ENCODE peak calls at places on chromosomes 2 and 18, in four cellular contexts. W is PC-9, F is HCT116, B is neural progenitor cell. T is an unnamed sample.

GRCh38 chr18:5890261-5890605 is 5.1 kb downstream of the TMEM200C start:
- DNase-seq in F (no peak), B (no peak), W (no peak), T (peak)

GRCh38 chr2:198376677-198377076 is 572.3 kb downstream of the PLCL1 start:
- DNase-seq in W (no peak), B (no peak), F (peak), T (peak)

GRCh38 chr2:233183869-233184418 is 67.5 kb upstream of the ATG16L1 start:
- DNase-seq in B (no peak), F (no peak), W (no peak), T (no peak)

GRCh38 chr2:222703091-222703490 is 31.6 kb downstream of the MOGAT1 start:
- DNase-seq in F (no peak), W (no peak), B (no peak), T (no peak)

GRCh38 chr2:148538375-148538774 is 106.2 kb upstream of the EPC2 start:
- DNase-seq in W (no peak), F (no peak), B (no peak), T (no peak)

GRCh38 chr2:164186596-164186995 is 434.7 kb downstream of the GRB14 start:
- DNase-seq in W (no peak), F (no peak), B (no peak), T (no peak)

GRCh38 chr2:134023854-134024253 is 230.0 kb upstream of the MGAT5 start:
- DNase-seq in F (no peak), B (no peak), W (no peak), T (no peak)

GRCh38 chr18:58394607-58395425 is 234.1 kb downstream of the ALPK2 start:
- DNase-seq in W (no peak), F (no peak), B (no peak), T (no peak)

GRCh38 chr2:83112863-83113262 is 1346.2 kb downstream of the SUCLG1 start:
- DNase-seq in F (no peak), W (no peak), B (no peak), T (peak)

GRCh38 chr2:121502246-121502645 is 28.4 kb upstream of the RNU4ATAC start:
- DNase-seq in W (no peak), F (no peak), B (no peak), T (peak)

GRCh38 chr2:54624611-54625071 is 98.8 kb upstream of the EML6 start:
- DNase-seq in F (no peak), B (no peak), W (no peak), T (no peak)

GRCh38 chr2:203631068-203631757 is 75.2 kb upstream of the CD28 start:
- DNase-seq in F (no peak), W (no peak), B (no peak), T (no peak)

GRCh38 chr2:71479261-71479660 is 25.9 kb downstream of the DYSF start:
- DNase-seq in B (no peak), F (no peak), W (no peak), T (no peak)

GRCh38 chr18:21508302-21508701 is 92.2 kb downstream of the ESCO1 start:
- DNase-seq in W (no peak), B (no peak), F (no peak), T (no peak)

GRCh38 chr2:224843141-224843540 is 127.0 kb upstream of the CCDC195 start:
- DNase-seq in F (no peak), W (no peak), B (no peak), T (peak)

GRCh38 chr18:80181642-80182461 is 65.5 kb downstream of the PARD6G start:
- DNase-seq in B (no peak), W (no peak), F (no peak), T (no peak)

GRCh38 chr2:207716061-207716460 is 4.6 kb downstream of the CCNYL1 start:
- DNase-seq in W (no peak), F (no peak), B (no peak), T (no peak)

GRCh38 chr2:227035678-227036077 is 128.3 kb downstream of the COL4A4 start:
- DNase-seq in F (no peak), B (no peak), W (no peak), T (peak)

DNA sequence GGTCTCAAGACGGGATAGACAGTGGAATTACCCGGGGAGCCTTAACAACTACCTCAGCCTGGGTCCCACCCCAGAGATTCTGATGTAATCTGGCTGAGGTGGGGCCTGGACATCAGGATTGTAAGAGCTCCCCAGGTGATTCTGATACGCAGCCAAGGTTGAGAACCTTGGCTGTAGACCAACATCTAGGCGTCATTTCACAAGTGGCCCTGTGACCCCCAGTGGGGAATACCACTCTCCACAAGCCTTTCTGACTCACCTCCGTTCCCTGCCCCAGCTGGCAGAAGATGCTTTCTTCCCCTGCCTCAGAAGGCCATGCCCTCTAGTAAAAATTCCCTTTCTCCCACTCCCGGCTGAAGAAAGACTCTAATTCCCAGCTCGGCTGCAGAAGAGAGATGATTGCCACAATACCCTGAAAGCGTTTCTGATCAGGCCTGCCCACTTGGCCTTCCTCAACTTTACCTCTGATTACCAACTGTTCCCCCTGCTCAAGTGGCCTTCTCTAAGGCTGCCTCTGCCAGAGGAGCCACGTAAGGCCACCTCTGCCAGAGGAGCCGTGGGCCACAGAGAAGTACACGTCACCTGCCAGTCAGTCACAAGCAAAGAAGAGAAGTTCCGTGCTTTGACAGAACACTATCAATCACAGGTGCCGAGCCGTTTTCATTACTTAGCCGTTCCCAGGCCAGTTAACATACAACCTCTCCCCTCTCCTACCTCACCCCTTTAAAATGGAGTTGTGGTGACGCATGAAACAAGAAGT is 116.8 kb upstream of the PKDCC start:
- DNase-seq in W (peak), F (peak), B (no peak), T (peak)
- H3K27ac ChIP-seq in W (peak), F (no peak), B (no peak), T (peak)

GRCh38 chr2:25369439-25369838 is 27.7 kb upstream of the DNMT3A start:
- DNase-seq in B (no peak), F (no peak), W (no peak), T (no peak)

GRCh38 chr2:25365241-25365640 is 23.5 kb upstream of the DNMT3A start:
- DNase-seq in F (no peak), B (no peak), W (no peak), T (no peak)

GRCh38 chr2:25366629-25367028 is 24.9 kb upstream of the DNMT3A start:
- DNase-seq in W (no peak), F (no peak), B (no peak), T (no peak)

GRCh38 chr2:25368650-25369049 is 26.9 kb upstream of the DNMT3A start:
- DNase-seq in B (peak), W (no peak), F (no peak), T (peak)

GRCh38 chr2:25367296-25367695 is 25.6 kb upstream of the DNMT3A start:
- DNase-seq in B (no peak), W (no peak), F (no peak), T (no peak)
- TF ChIP-seq EZH2 in B (no peak), W (no peak), F (no peak), T (no peak)

GRCh38 chr18:59663096-59663495 is 34.1 kb downstream of the CCBE1 start:
- DNase-seq in B (no peak), W (no peak), F (no peak), T (no peak)
- H3K27ac ChIP-seq in B (no peak), W (peak), F (no peak), T (no peak)

GRCh38 chr2:127041259-127041970 is 65.5 kb downstream of the BIN1 start:
- DNase-seq in W (no peak), F (no peak), B (no peak), T (no peak)
- TF ChIP-seq EZH2 in W (no peak), F (no peak), B (no peak), T (no peak)

GRCh38 chr2:58535182-58535581 is 294.1 kb upstream of the FANCL start:
- DNase-seq in W (no peak), F (no peak), B (peak), T (no peak)

GRCh38 chr2:58535994-58536393 is 294.9 kb upstream of the FANCL start:
- DNase-seq in W (no peak), B (no peak), F (no peak), T (no peak)

GRCh38 chr2:58540680-58541079 is 299.6 kb upstream of the FANCL start:
- DNase-seq in W (no peak), B (peak), F (no peak), T (no peak)

GRCh38 chr2:58541511-58541910 is 300.4 kb upstream of the FANCL start:
- DNase-seq in B (peak), F (no peak), W (no peak), T (no peak)

DNA sequence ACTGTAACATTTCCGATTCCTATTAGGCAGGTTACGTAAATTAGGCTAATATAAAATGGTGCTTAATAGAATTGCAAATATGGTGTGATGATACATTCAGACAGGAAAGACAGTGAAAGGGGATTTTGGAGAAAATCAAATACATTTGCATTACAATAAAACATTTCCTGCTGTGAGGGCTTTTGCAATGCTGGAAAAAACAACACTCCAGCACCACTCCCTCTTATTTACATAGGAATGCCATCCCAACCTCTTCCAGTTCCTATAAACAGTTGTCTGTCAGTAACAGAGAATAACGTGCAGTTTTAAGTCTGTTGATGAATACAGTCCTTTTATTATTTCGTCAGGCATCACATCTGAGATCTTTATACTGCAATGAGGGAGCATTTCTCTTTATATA is 298.8 kb upstream of the FANCL start:
- DNase-seq in W (no peak), F (no peak), B (peak), T (peak)
- H3K27ac ChIP-seq in W (no peak), F (no peak), B (peak), T (no peak)